ENCODE peak calls at places on chromosomes 6 and 20, in seven cellular contexts. T is psoas muscle, M is body of pancreas, Z is heart right ventricle, L is MCF 10A, D is ovary, N is astrocyte of the spinal cord. O is an unnamed sample.

GRCh38 chr20:53623454-53624206 is 30.0 kb upstream of the ZNF217 start:
- DNase-seq in T (peak; percentile 72), M (peak; percentile 79), Z (peak; percentile 40), L (peak; percentile 80), D (peak; percentile 79), N (peak; percentile 79), O (peak; percentile 72)

GRCh38 chr6:126071000-126071647 is 84.8 kb downstream of the TRMT11 start:
- DNase-seq in T (no peak), M (no peak), Z (no peak), L (no peak), D (no peak), N (no peak), O (no peak)

GRCh38 chr20:24724982-24725533 is 224.0 kb upstream of the CST7 start:
- DNase-seq in T (no peak), M (no peak), Z (no peak), L (no peak), D (no peak), N (no peak), O (no peak)

GRCh38 chr6:143060806-143061596 is at the start of gene AIG1:
- DNase-seq in T (peak; percentile 86), M (no peak), Z (no peak), L (peak; percentile 29), D (no peak), N (no peak), O (no peak)

GRCh38 chr6:137631323-137631722 is 137.1 kb upstream of the OLIG3 start:
- DNase-seq in T (no peak), M (no peak), Z (no peak), L (no peak), D (no peak), N (no peak), O (no peak)

GRCh38 chr6:132333639-132334516 is 67.4 kb downstream of the MOXD1 start:
- DNase-seq in T (no peak), M (peak; percentile 72), Z (no peak), L (peak; percentile 87), D (no peak), N (peak; percentile 73), O (peak; percentile 90)

GRCh38 chr6:27890351-27891299 is 21.6 kb downstream of the OR2B2 start:
- DNase-seq in T (peak; percentile 58), M (peak; percentile 35), Z (peak; percentile 33), L (peak; percentile 91), D (no peak), N (peak; percentile 96), O (peak; percentile 96)

GRCh38 chr6:36360241-36361054 is 23.8 kb upstream of the BNIP5 start:
- DNase-seq in T (peak; percentile 80), M (peak; percentile 89), Z (peak; percentile 60), L (peak; percentile 84), D (peak; percentile 82), N (peak; percentile 64), O (peak; percentile 64)

GRCh38 chr6:14464716-14465115 is 347.1 kb downstream of the CD83 start:
- DNase-seq in T (no peak), M (no peak), Z (no peak), L (no peak), D (no peak), N (no peak), O (no peak)

GRCh38 chr6:157546366-157546765 is 165.4 kb downstream of the ZDHHC14 start:
- DNase-seq in T (no peak), M (no peak), Z (no peak), L (no peak), D (no peak), N (no peak), O (no peak)

GRCh38 chr6:41197234-41197633 is 3.7 kb downstream of the TREML2 start:
- DNase-seq in T (no peak), M (no peak), Z (no peak), L (no peak), D (no peak), N (no peak), O (no peak)

GRCh38 chr6:109660526-109660925 is 30.5 kb downstream of the AK9 start:
- DNase-seq in T (no peak), M (no peak), Z (no peak), L (peak; percentile 23), D (no peak), N (no peak), O (no peak)

GRCh38 chr6:42091718-42092023 is 41.3 kb downstream of the TAF8 start:
- DNase-seq in T (no peak), M (no peak), Z (no peak), L (no peak), D (no peak), N (no peak), O (no peak)

GRCh38 chr20:37984018-37984785 is 49.1 kb downstream of the TTI1 start:
- DNase-seq in T (peak; percentile 74), M (no peak), Z (peak; percentile 30), L (no peak), D (no peak), N (no peak), O (no peak)

GRCh38 chr6:91240878-91241603 is 654.2 kb upstream of the MAP3K7 start:
- DNase-seq in T (no peak), M (no peak), Z (no peak), L (no peak), D (no peak), N (no peak), O (no peak)

GRCh38 chr6:100962466-100962865 is 81.3 kb upstream of the ASCC3 start:
- DNase-seq in T (no peak), M (no peak), Z (no peak), L (no peak), D (no peak), N (no peak), O (no peak)

GRCh38 chr6:145850671-145851070 is 36.1 kb upstream of the FBXO30 start:
- DNase-seq in T (no peak), M (no peak), Z (no peak), L (no peak), D (no peak), N (no peak), O (no peak)

GRCh38 chr6:111722220-111722731 is 116.6 kb upstream of the TRAF3IP2 start:
- DNase-seq in T (no peak), M (no peak), Z (no peak), L (peak; percentile 55), D (no peak), N (peak; percentile 53), O (peak; percentile 5)

GRCh38 chr6:167005350-167006159 is 6.4 kb downstream of the CEP43 start:
- DNase-seq in T (peak; percentile 55), M (peak; percentile 47), Z (peak; percentile 72), L (peak; percentile 21), D (peak; percentile 75), N (no peak), O (no peak)

GRCh38 chr6:111972714-111973678 is 80.9 kb upstream of the CCN6 start:
- DNase-seq in T (peak; percentile 65), M (no peak), Z (no peak), L (peak; percentile 74), D (peak; percentile 75), N (peak; percentile 97), O (peak; percentile 90)

GRCh38 chr6:29792123-29793035 is 35.2 kb upstream of the HLA-G start:
- DNase-seq in T (peak; percentile 78), M (peak; percentile 76), Z (peak; percentile 74), L (peak; percentile 30), D (peak; percentile 51), N (no peak), O (no peak)

GRCh38 chr6:153086225-153086990 is 44.7 kb downstream of the RGS17 start:
- DNase-seq in T (no peak), M (no peak), Z (no peak), L (no peak), D (no peak), N (no peak), O (no peak)

GRCh38 chr6:135087403-135087802 is 32.8 kb upstream of the HBS1L start:
- DNase-seq in T (no peak), M (no peak), Z (no peak), L (no peak), D (no peak), N (no peak), O (no peak)
- TF ChIP-seq CTCF in T (no peak), M (no peak), Z (no peak), L (no peak), D (no peak), N (peak; percentile 19), O (peak; percentile 20)

DNA sequence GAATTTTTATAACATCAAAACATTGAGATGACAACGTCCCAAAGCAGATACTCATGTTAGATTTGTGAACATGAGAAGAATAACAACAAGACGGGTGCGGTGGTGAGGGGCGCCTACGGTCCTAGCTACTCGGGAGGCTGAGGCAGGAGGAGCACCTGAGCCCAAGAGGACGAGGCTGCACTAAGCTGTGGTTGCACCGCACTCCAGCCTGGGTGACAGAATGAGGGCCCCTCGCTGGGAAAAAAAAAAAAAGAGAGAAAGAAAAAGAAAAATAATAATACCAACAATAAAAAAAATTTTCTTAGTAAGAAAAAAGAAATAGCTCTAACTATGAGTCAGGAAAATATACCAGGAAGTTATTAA is 15.1 kb downstream of the TCFL5 start:
- DNase-seq in T (no peak), M (no peak), Z (no peak), L (no peak), D (no peak), N (no peak), O (no peak)
- TF ChIP-seq CTCF in T (no peak), M (no peak), Z (no peak), L (no peak), D (no peak), N (no peak), O (no peak)

GRCh38 chr6:120147218-120147871 is 797.8 kb upstream of the MAN1A1 start:
- DNase-seq in T (no peak), M (no peak), Z (no peak), L (no peak), D (no peak), N (no peak), O (no peak)
- TF ChIP-seq CTCF in T (no peak), M (no peak), Z (peak; percentile 7), L (peak; percentile 9), D (no peak), N (peak; percentile 8), O (no peak)

DNA sequence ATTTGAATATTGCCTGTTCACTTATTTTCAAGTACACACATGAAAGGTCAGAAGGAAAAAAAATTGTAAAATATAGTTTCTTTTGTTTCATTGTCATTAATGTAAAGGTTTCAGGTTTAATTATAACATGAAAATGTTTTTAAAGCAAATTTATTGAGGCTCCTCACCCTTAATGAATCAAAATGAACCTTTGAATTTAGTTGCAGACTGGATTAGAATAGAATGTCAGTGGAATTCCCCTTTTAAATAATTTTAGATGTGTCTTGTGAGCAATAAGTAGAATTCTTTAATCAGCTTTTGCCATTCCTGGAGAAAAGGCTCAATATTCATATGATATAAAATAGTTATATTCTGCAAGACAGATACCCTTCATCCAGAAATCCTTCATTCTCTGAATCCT is 70.7 kb upstream of the SMIM8 start:
- DNase-seq in T (no peak), M (no peak), Z (no peak), L (no peak), D (no peak), N (no peak), O (no peak)
- TF ChIP-seq CTCF in T (no peak), M (no peak), Z (no peak), L (no peak), D (no peak), N (no peak), O (no peak)

DNA sequence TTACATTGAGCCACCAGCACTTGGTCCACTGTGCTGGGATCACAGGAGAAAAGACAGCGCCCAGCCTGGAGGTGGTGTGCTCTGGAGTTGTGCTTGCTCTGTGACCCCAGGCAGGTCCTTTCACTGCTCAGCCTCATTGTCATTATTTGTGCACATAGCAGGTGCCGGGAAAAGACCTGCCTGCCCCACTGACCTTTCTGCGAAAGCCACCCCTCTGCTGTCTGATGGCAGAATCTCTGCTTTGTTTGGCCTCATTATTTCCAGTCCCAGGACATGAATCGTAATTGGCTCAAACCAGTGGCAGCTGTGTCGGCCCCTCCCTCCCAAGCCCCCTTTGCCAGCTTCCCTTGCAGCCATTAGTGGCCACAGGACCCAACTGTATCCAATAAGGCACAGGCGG is 185.2 kb upstream of the UST start:
- DNase-seq in T (no peak), M (no peak), Z (no peak), L (no peak), D (no peak), N (no peak), O (no peak)
- TF ChIP-seq CTCF in T (no peak), M (no peak), Z (no peak), L (no peak), D (no peak), N (no peak), O (no peak)